ENCODE peak calls at places on chromosomes 5 and 9, in five cellular contexts. B is stimulated activated CD8-positive, alpha-beta memory T cell treated with anti-CD3 and anti-CD28 coated beads, Interleukin-12 subunit alpha, Interleukin-12 subunit beta, amount 100 ng/mL, for 4 hours; K is central memory CD4-positive, alpha-beta T cell; X is AG04449; L is K562. D is an unnamed sample.

GRCh38 chr5:132424167-132424935 is 54.8 kb downstream of the SLC22A5 start:
- DNase-seq in K (no peak), X (no peak), B (no peak), L (no peak), D (no peak)

GRCh38 chr5:76601470-76601869 is 21.7 kb downstream of the F2RL2 start:
- DNase-seq in L (peak; percentile 49), B (no peak), K (peak; percentile 36), X (no peak), D (peak; percentile 70)

GRCh38 chr5:179765400-179765799 is 28.4 kb upstream of the LTC4S start:
- DNase-seq in X (peak; percentile 44), L (no peak), K (no peak), B (no peak), D (no peak)

GRCh38 chr5:135105105-135105484 is 71.1 kb upstream of the PITX1 start:
- DNase-seq in L (no peak), B (no peak), K (no peak), X (no peak), D (no peak)

GRCh38 chr5:28850320-28850921 is 1812.0 kb upstream of the CDH9 start:
- DNase-seq in L (no peak), X (no peak), B (no peak), K (no peak), D (no peak)

GRCh38 chr5:80346055-80346454 is 26.3 kb downstream of the SPZ1 start:
- DNase-seq in B (no peak), X (no peak), L (peak; percentile 14), K (peak; percentile 19), D (peak; percentile 21)

GRCh38 chr5:64165500-64166200 is at the start of gene RNF180:
- DNase-seq in X (no peak), K (no peak), B (no peak), L (no peak), D (no peak)

GRCh38 chr9:133125706-133126696 is 5.0 kb upstream of the RALGDS start:
- DNase-seq in L (no peak), B (no peak), X (no peak), K (no peak), D (peak; percentile 29)

GRCh38 chr9:33416996-33417395 is 14.6 kb upstream of the AQP7 start:
- DNase-seq in B (no peak), X (no peak), L (no peak), K (peak; percentile 57), D (no peak)

GRCh38 chr5:96776606-96777005 is 31.1 kb downstream of the ERAP1 start:
- DNase-seq in K (no peak), L (no peak), X (no peak), B (no peak), D (no peak)